ENCODE peak calls at places on chromosomes 13 and 19, in six cellular contexts. I is fibroblast of the aortic adventitia, X is LNCaP clone FGC, F is neural progenitor cell, C is cardiac muscle cell, B is astrocyte of the cerebellum. P is an unnamed sample.
A peak's percentile ranks its signal among the peaks of the same experiment; 100 is the strongest.

GRCh38 chr19:19475845-19476828 is 39.2 kb downstream of the TSSK6 start:
- DNase-seq in X (no peak), I (peak; percentile 52), C (peak; percentile 55), B (no peak), F (peak; percentile 60), P (peak; percentile 40)

GRCh38 chr13:44576396-44577235 is 486 bp upstream of the TSC22D1 start:
- DNase-seq in B (no peak), I (no peak), F (peak; percentile 62), X (no peak), C (peak; percentile 52), P (peak; percentile 33)

GRCh38 chr13:110404321-110404720 is 97.2 kb downstream of the COL4A2 start:
- DNase-seq in F (no peak), X (no peak), B (no peak), I (no peak), C (no peak), P (no peak)

GRCh38 chr13:24306632-24307031 is 2.7 kb upstream of the C1QTNF9 start:
- DNase-seq in B (no peak), X (no peak), C (no peak), F (no peak), I (peak; percentile 54), P (peak; percentile 12)

GRCh38 chr19:31338069-31338767 is 11.0 kb downstream of the TSHZ3 start:
- DNase-seq in B (no peak), C (peak; percentile 79), X (no peak), I (peak; percentile 75), F (peak; percentile 88), P (peak; percentile 23)

GRCh38 chr19:18746393-18747167 is 44.5 kb downstream of the COMP start:
- DNase-seq in F (peak; percentile 11), C (no peak), X (no peak), B (no peak), I (no peak), P (no peak)

GRCh38 chr13:46578590-46578975 is 25.6 kb downstream of the LRCH1 start:
- DNase-seq in B (no peak), C (no peak), X (no peak), F (no peak), I (no peak), P (no peak)

GRCh38 chr13:96848275-96848674 is 146.0 kb downstream of the OXGR1 start:
- DNase-seq in B (no peak), C (no peak), I (no peak), F (no peak), X (no peak), P (no peak)

GRCh38 chr13:41696163-41697003 is 239.0 kb downstream of the RGCC start:
- DNase-seq in I (peak; percentile 97), C (peak; percentile 6), B (peak; percentile 66), F (no peak), X (peak; percentile 94), P (peak; percentile 94)

GRCh38 chr13:43573361-43573740 is 213.4 kb downstream of the ENOX1 start:
- DNase-seq in I (no peak), F (no peak), C (no peak), X (no peak), B (peak; percentile 4), P (peak; percentile 28)

GRCh38 chr19:720691-721160 is 12.0 kb downstream of the PALM start:
- DNase-seq in C (no peak), X (no peak), F (no peak), I (no peak), B (no peak), P (no peak)

GRCh38 chr13:29771247-29771646 is 79.2 kb downstream of the UBL3 start:
- DNase-seq in X (no peak), F (peak; percentile 25), I (peak; percentile 70), C (peak; percentile 8), B (no peak), P (peak; percentile 47)

GRCh38 chr19:35629332-35629633 is 447 bp downstream of the RBM42 start:
- DNase-seq in X (no peak), I (no peak), B (no peak), F (no peak), C (no peak), P (no peak)

GRCh38 chr13:33730147-33730546 is 87.8 kb upstream of the RFC3 start:
- DNase-seq in F (no peak), X (no peak), C (no peak), B (no peak), I (no peak), P (no peak)

GRCh38 chr19:29841559-29842367 is 30.0 kb downstream of the CCNE1 start:
- DNase-seq in C (peak; percentile 38), I (peak; percentile 10), F (peak; percentile 53), B (no peak), X (peak; percentile 93), P (peak; percentile 87)

GRCh38 chr13:91504216-91504615 is 105.8 kb downstream of the GPC5 start:
- DNase-seq in C (no peak), X (no peak), F (no peak), I (no peak), B (no peak), P (no peak)

GRCh38 chr13:25468330-25469178 is 96.8 kb downstream of the ATP8A2 start:
- DNase-seq in C (peak; percentile 61), F (peak; percentile 84), I (no peak), X (no peak), B (no peak), P (peak; percentile 30)

GRCh38 chr13:100588350-100589177 is at the start of gene GGACT:
- DNase-seq in F (peak; percentile 74), B (no peak), C (peak; percentile 66), X (no peak), I (peak; percentile 47), P (peak; percentile 69)

GRCh38 chr13:100594731-100595130 is 6.1 kb upstream of the GGACT start:
- DNase-seq in F (peak; percentile 63), C (peak; percentile 42), I (no peak), X (no peak), B (no peak), P (peak; percentile 20)

GRCh38 chr13:100594255-100594654 is 5.7 kb upstream of the GGACT start:
- DNase-seq in C (no peak), B (no peak), F (no peak), X (no peak), I (no peak), P (no peak)

GRCh38 chr13:100584901-100585300 is 3.7 kb downstream of the GGACT start:
- DNase-seq in X (no peak), C (no peak), I (no peak), B (peak; percentile 91), F (no peak), P (no peak)

GRCh38 chr13:100589178-100589725 is 663 bp upstream of the GGACT start:
- DNase-seq in B (no peak), C (no peak), F (no peak), X (no peak), I (peak; percentile 17), P (no peak)
- H3K4me3 ChIP-seq in B (no peak overlapping the region), C (no peak overlapping the region), F (no peak overlapping the region), X (no peak overlapping the region), I (no peak overlapping the region), P (no peak overlapping the region)

GRCh38 chr19:41529484-41530183 is 46.3 kb upstream of the CEACAM21 start:
- DNase-seq in F (no peak), B (no peak), I (no peak), X (no peak), C (no peak), P (no peak)

GRCh38 chr19:41531438-41532311 is 44.3 kb upstream of the CEACAM21 start:
- DNase-seq in X (peak; percentile 48), F (no peak), I (peak; percentile 56), C (no peak), B (no peak), P (peak; percentile 26)

GRCh38 chr19:41532526-41532925 is 43.4 kb upstream of the CEACAM21 start:
- DNase-seq in F (no peak), B (no peak), X (no peak), C (no peak), I (no peak), P (no peak)

GRCh38 chr19:41530184-41530534 is 45.8 kb upstream of the CEACAM21 start:
- DNase-seq in F (no peak), I (no peak), C (no peak), X (no peak), B (no peak), P (no peak)

DNA sequence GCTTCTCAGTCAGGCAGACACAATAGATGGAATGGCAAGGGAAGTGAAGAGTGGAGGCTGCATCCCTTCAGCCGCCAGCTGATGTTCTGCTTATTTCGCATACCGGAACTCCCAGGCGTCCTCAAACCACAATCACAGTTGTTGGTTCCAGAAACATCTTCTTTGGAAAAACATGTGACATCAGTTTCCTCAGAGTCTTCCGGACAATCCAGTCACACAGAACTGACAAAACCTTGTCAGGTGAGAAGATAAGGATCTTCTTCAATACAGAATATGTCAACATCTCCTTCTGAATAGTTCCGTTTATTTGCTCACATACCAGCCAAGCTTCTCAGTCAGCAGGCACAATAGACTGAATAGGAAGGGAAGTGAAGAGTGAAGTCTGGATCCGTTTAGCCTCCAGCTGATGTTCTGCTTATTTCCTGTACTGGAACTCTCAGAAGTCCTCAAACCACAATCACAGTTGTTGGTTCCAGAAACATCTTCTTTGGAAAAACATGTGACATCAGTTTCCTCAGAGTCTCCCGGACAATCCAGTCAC is 45.1 kb upstream of the CEACAM21 start:
- DNase-seq in X (peak; percentile 72), I (no peak), C (no peak), B (no peak), F (no peak), P (no peak)
- H3K4me3 ChIP-seq in X (peak overlapping the region; percentile 31), I (no peak overlapping the region), C (no peak overlapping the region), B (no peak overlapping the region), F (no peak overlapping the region), P (no peak overlapping the region)

DNA sequence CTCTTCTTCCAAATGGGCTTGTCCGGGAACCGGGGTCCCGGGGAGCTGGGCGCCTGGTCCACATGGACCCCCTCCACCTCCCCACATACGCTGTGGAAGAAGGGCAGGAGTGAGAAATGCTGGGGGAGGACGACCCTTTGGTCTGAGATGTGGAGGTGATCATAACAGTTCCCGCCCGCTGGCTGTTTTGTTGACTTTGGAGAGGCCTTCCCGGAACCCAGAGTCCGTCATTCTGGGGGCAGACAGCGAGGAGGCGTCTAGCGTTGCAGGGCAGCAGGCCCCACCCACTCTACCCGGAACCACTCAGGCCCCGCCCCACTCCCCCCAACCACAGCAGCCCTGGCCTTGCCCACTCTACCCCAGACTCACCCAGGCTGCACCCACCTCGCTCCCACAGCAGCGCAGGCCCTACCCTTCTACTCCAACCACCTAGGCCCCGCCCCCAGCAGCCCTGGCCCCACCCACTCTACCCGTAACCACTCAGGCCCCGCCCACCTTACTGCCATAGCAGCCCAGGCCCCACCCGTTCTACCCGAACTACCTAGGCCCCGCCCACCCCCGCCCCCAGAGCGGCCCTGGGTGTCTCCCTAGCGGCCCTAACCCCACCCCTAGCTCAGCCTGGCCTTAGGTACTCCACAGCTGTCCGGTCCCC is 7.1 kb downstream of the GPR108 start:
- DNase-seq in C (peak; percentile 42), F (peak; percentile 76), X (no peak), I (no peak), B (no peak), P (peak; percentile 66)
- H3K4me3 ChIP-seq in C (no peak overlapping the region), F (no peak overlapping the region), X (no peak overlapping the region), I (no peak overlapping the region), B (no peak overlapping the region), P (no peak overlapping the region)

DNA sequence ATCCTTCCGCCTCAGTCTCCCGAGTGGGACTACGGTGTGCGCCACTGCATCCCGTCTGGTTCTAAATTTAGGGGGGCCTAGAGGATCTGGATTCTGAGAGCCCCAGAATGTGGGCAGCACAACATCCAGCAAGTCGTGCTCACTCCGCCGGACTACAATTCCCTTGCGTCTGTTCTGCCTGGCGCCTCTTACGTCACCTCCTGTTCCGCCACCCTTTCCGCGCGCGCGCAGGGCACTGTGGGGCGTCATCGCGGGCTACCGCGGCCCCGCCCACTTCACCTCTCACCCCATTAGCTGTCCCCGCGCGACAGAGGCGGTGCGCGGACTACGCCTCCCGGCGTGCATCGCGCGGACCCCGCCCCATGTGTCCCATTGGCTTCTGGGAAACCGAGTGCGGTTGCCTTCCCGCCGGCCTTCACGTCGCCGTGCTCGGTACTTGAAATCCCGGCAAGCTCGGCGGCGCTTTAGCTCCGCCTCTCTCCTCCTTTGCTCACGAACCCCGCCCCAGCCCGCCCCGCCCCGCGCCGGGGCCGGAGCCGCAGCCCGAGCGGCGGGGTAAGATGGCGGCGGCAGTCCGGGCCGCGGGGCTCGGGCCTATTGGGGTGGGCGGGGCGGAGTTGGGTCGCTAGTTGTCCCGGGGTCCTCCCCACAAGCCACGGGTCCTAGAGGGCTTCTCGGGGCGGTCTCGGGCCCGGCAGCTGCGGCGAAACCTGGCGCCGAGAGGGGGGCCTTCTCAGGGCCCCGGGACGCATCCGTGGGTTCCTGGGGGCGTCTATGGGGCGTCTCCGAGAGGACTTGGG is at the start of gene SCAF1:
- DNase-seq in C (peak; percentile 100), F (peak; percentile 100), B (peak; percentile 99), I (peak; percentile 99), X (peak; percentile 98), P (peak; percentile 100)
- H3K4me3 ChIP-seq in C (peak within 1 kb of the TSS; percentile 86), F (peak within 1 kb of the TSS; percentile 90), B (peak within 1 kb of the TSS; percentile 100), I (peak within 1 kb of the TSS; percentile 98), X (peak within 1 kb of the TSS; percentile 91), P (peak within 1 kb of the TSS; percentile 92)